ENCODE peak calls at places on chromosome 16, in seven cellular contexts. One of them, this sample, is unnamed.
A peak's percentile ranks its signal among the peaks of the same experiment; 100 is the strongest.

GRCh38 chr16:69186642-69187386 is at the start of gene SNTB2:
- DNase-seq in HAP-1: peak; percentile 85
- DNase-seq in AG10803: peak; percentile 82
- DNase-seq in fibroblast of pulmonary artery: peak; percentile 84
- DNase-seq in hepatocyte: peak; percentile 97
- DNase-seq in breast epithelium: peak; percentile 92
- DNase-seq in kidney: peak; percentile 97
- DNase-seq in this sample: peak; percentile 95

GRCh38 chr16:59696495-59696894 is 962.4 kb upstream of the GOT2 start:
- DNase-seq in kidney: no peak
- DNase-seq in breast epithelium: no peak
- DNase-seq in hepatocyte: no peak
- DNase-seq in fibroblast of pulmonary artery: no peak
- DNase-seq in AG10803: no peak
- DNase-seq in HAP-1: no peak
- DNase-seq in this sample: no peak

GRCh38 chr16:12340151-12340733 is 363.7 kb downstream of the SNX29 start:
- DNase-seq in hepatocyte: peak; percentile 69
- DNase-seq in kidney: no peak
- DNase-seq in AG10803: peak; percentile 82
- DNase-seq in breast epithelium: no peak
- DNase-seq in fibroblast of pulmonary artery: peak; percentile 37
- DNase-seq in HAP-1: no peak
- DNase-seq in this sample: peak; percentile 72

GRCh38 chr16:50571786-50572185 is 23.6 kb downstream of the NKD1 start:
- DNase-seq in HAP-1: no peak
- DNase-seq in fibroblast of pulmonary artery: no peak
- DNase-seq in breast epithelium: no peak
- DNase-seq in kidney: no peak
- DNase-seq in hepatocyte: no peak
- DNase-seq in AG10803: no peak
- DNase-seq in this sample: no peak

GRCh38 chr16:22183901-22184614 is 21.8 kb downstream of the SDR42E2 start:
- DNase-seq in AG10803: no peak
- DNase-seq in hepatocyte: no peak
- DNase-seq in kidney: no peak
- DNase-seq in breast epithelium: no peak
- DNase-seq in fibroblast of pulmonary artery: no peak
- DNase-seq in HAP-1: no peak
- DNase-seq in this sample: peak; percentile 77

GRCh38 chr16:72198021-72198420 is 26.1 kb upstream of the PMFBP1 start:
- DNase-seq in fibroblast of pulmonary artery: peak; percentile 93
- DNase-seq in hepatocyte: peak; percentile 85
- DNase-seq in AG10803: peak; percentile 80
- DNase-seq in kidney: no peak
- DNase-seq in HAP-1: no peak
- DNase-seq in breast epithelium: no peak
- DNase-seq in this sample: no peak

GRCh38 chr16:80518436-80518835 is 22.4 kb upstream of the DYNLRB2 start:
- DNase-seq in breast epithelium: no peak
- DNase-seq in fibroblast of pulmonary artery: no peak
- DNase-seq in kidney: no peak
- DNase-seq in AG10803: no peak
- DNase-seq in hepatocyte: no peak
- DNase-seq in HAP-1: no peak
- DNase-seq in this sample: no peak

GRCh38 chr16:87501117-87501516 is 8.3 kb upstream of the ZCCHC14 start:
- DNase-seq in hepatocyte: no peak
- DNase-seq in fibroblast of pulmonary artery: no peak
- DNase-seq in kidney: no peak
- DNase-seq in HAP-1: no peak
- DNase-seq in AG10803: no peak
- DNase-seq in breast epithelium: no peak
- DNase-seq in this sample: no peak

GRCh38 chr16:47927330-47927729 is 228.5 kb downstream of the ABCC12 start:
- DNase-seq in fibroblast of pulmonary artery: peak; percentile 1
- DNase-seq in breast epithelium: no peak
- DNase-seq in HAP-1: no peak
- DNase-seq in hepatocyte: no peak
- DNase-seq in kidney: no peak
- DNase-seq in AG10803: peak; percentile 18
- DNase-seq in this sample: no peak

GRCh38 chr16:53518550-53519416 is 15.8 kb upstream of the AKTIP start:
- DNase-seq in AG10803: peak; percentile 43
- DNase-seq in kidney: no peak
- DNase-seq in HAP-1: no peak
- DNase-seq in breast epithelium: no peak
- DNase-seq in hepatocyte: no peak
- DNase-seq in fibroblast of pulmonary artery: peak; percentile 95
- DNase-seq in this sample: no peak
- H3K4me3 ChIP-seq in AG10803: no peak overlapping the region
- H3K4me3 ChIP-seq in kidney: no peak overlapping the region
- H3K4me3 ChIP-seq in HAP-1: no peak overlapping the region
- H3K4me3 ChIP-seq in breast epithelium: peak overlapping the region; percentile 33
- H3K4me3 ChIP-seq in hepatocyte: no peak overlapping the region
- H3K4me3 ChIP-seq in fibroblast of pulmonary artery: no peak overlapping the region
- H3K4me3 ChIP-seq in this sample: no peak overlapping the region

GRCh38 chr16:88691129-88691813 is 5.0 kb upstream of the SNAI3 start:
- DNase-seq in AG10803: no peak
- DNase-seq in kidney: no peak
- DNase-seq in breast epithelium: no peak
- DNase-seq in fibroblast of pulmonary artery: no peak
- DNase-seq in HAP-1: no peak
- DNase-seq in hepatocyte: no peak
- DNase-seq in this sample: no peak

GRCh38 chr16:88690341-88691128 is 4.2 kb upstream of the SNAI3 start:
- DNase-seq in breast epithelium: no peak
- DNase-seq in AG10803: no peak
- DNase-seq in fibroblast of pulmonary artery: no peak
- DNase-seq in kidney: peak; percentile 64
- DNase-seq in HAP-1: no peak
- DNase-seq in hepatocyte: no peak
- DNase-seq in this sample: no peak

GRCh38 chr16:88692861-88693260 is 6.6 kb upstream of the SNAI3 start:
- DNase-seq in kidney: no peak
- DNase-seq in breast epithelium: no peak
- DNase-seq in hepatocyte: no peak
- DNase-seq in HAP-1: no peak
- DNase-seq in fibroblast of pulmonary artery: no peak
- DNase-seq in AG10803: no peak
- DNase-seq in this sample: no peak

GRCh38 chr16:88693420-88694177 is 7.3 kb upstream of the SNAI3 start:
- DNase-seq in kidney: no peak
- DNase-seq in fibroblast of pulmonary artery: no peak
- DNase-seq in breast epithelium: no peak
- DNase-seq in hepatocyte: no peak
- DNase-seq in HAP-1: no peak
- DNase-seq in AG10803: no peak
- DNase-seq in this sample: no peak

DNA sequence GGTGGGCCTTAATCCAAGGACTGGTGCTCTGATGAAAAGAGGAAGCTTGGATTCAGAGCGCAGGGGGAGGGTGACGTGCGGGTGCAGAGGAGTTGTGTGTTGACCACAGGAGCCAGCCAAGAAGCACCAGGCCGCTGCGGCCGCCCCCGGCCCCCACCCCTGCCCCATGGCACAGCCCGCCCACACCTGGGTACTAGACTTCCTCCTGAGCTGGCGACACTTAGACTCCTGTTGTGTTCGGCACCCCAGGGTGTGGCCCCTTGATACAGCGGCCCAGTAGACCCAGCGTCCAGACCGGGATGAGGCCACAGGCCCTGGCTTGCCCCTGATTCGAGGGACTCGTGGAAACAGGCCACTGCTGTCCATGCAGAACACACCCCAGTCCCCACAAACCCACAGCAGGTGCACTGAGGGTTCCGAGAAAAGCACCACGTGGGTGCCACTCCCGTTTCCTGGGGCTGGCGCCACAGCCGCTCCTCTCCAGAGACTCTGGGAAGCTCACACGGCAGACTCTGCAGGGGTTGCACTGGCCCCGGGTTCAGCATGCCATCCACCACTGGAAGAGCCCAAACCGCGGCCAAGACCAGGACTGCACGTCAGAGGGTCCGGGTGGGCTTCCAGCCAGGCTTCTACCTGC is 5.7 kb upstream of the SNAI3 start:
- DNase-seq in fibroblast of pulmonary artery: no peak
- DNase-seq in AG10803: no peak
- DNase-seq in breast epithelium: no peak
- DNase-seq in HAP-1: no peak
- DNase-seq in hepatocyte: no peak
- DNase-seq in kidney: no peak
- DNase-seq in this sample: no peak
- H3K4me3 ChIP-seq in fibroblast of pulmonary artery: no peak overlapping the region
- H3K4me3 ChIP-seq in AG10803: no peak overlapping the region
- H3K4me3 ChIP-seq in breast epithelium: no peak overlapping the region
- H3K4me3 ChIP-seq in HAP-1: no peak overlapping the region
- H3K4me3 ChIP-seq in hepatocyte: no peak overlapping the region
- H3K4me3 ChIP-seq in kidney: no peak overlapping the region
- H3K4me3 ChIP-seq in this sample: no peak overlapping the region

GRCh38 chr16:17802566-17802965 is 331.8 kb upstream of the XYLT1 start:
- DNase-seq in hepatocyte: no peak
- DNase-seq in AG10803: peak; percentile 51
- DNase-seq in kidney: no peak
- DNase-seq in HAP-1: no peak
- DNase-seq in breast epithelium: no peak
- DNase-seq in fibroblast of pulmonary artery: no peak
- DNase-seq in this sample: no peak

GRCh38 chr16:17803625-17804410 is 333.1 kb upstream of the XYLT1 start:
- DNase-seq in HAP-1: no peak
- DNase-seq in hepatocyte: peak; percentile 13
- DNase-seq in breast epithelium: no peak
- DNase-seq in kidney: no peak
- DNase-seq in AG10803: peak; percentile 89
- DNase-seq in fibroblast of pulmonary artery: peak; percentile 27
- DNase-seq in this sample: no peak

GRCh38 chr16:17798721-17799120 is 328.0 kb upstream of the XYLT1 start:
- DNase-seq in HAP-1: no peak
- DNase-seq in breast epithelium: no peak
- DNase-seq in hepatocyte: no peak
- DNase-seq in kidney: no peak
- DNase-seq in fibroblast of pulmonary artery: no peak
- DNase-seq in AG10803: no peak
- DNase-seq in this sample: no peak

DNA sequence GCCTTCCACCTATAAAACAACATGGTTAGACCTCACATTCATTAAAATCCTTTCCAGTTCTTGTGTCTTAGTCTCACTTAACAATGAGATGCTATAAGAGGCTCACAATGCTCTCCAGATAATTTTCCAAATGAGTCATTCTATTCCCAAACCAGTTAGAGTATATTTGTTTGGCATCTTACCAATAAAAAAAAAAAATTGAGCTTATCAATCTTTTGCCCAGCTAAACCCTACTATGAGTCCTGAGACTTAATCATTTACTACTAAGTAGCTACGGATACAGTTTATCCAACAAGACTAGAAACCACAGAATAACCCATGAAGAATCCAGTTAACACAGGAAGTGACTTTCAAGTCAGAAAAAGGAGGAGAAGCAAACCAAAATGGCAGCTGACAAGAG is 330.3 kb upstream of the XYLT1 start:
- DNase-seq in HAP-1: no peak
- DNase-seq in breast epithelium: no peak
- DNase-seq in AG10803: no peak
- DNase-seq in kidney: no peak
- DNase-seq in hepatocyte: no peak
- DNase-seq in fibroblast of pulmonary artery: no peak
- DNase-seq in this sample: no peak
- H3K4me3 ChIP-seq in HAP-1: no peak overlapping the region
- H3K4me3 ChIP-seq in breast epithelium: no peak overlapping the region
- H3K4me3 ChIP-seq in AG10803: no peak overlapping the region
- H3K4me3 ChIP-seq in kidney: no peak overlapping the region
- H3K4me3 ChIP-seq in hepatocyte: no peak overlapping the region
- H3K4me3 ChIP-seq in fibroblast of pulmonary artery: no peak overlapping the region
- H3K4me3 ChIP-seq in this sample: no peak overlapping the region

DNA sequence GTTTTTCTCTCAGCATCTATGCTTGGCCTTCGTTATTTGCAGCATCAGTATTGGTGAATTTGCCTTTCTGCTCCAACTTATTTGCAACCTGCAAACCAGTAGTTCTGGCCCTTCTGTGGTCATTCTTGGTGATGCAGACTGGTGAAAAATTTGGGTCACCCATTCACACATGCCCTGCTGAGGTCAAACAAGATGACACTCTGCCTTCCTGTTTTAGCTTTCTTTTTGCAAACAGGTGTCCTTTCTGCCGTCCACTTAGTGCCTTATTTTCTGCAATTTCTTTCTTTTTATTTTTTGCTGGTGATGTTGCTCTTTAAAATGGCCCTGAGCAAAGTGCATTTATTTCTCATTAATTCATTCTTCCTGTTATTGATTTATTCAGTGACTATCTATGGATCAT is 31.3 kb downstream of the PLCG2 start:
- DNase-seq in AG10803: no peak
- DNase-seq in HAP-1: no peak
- DNase-seq in kidney: no peak
- DNase-seq in fibroblast of pulmonary artery: no peak
- DNase-seq in breast epithelium: no peak
- DNase-seq in hepatocyte: no peak
- DNase-seq in this sample: no peak
- H3K4me3 ChIP-seq in AG10803: no peak overlapping the region
- H3K4me3 ChIP-seq in HAP-1: no peak overlapping the region
- H3K4me3 ChIP-seq in kidney: no peak overlapping the region
- H3K4me3 ChIP-seq in fibroblast of pulmonary artery: no peak overlapping the region
- H3K4me3 ChIP-seq in breast epithelium: no peak overlapping the region
- H3K4me3 ChIP-seq in hepatocyte: no peak overlapping the region
- H3K4me3 ChIP-seq in this sample: no peak overlapping the region

DNA sequence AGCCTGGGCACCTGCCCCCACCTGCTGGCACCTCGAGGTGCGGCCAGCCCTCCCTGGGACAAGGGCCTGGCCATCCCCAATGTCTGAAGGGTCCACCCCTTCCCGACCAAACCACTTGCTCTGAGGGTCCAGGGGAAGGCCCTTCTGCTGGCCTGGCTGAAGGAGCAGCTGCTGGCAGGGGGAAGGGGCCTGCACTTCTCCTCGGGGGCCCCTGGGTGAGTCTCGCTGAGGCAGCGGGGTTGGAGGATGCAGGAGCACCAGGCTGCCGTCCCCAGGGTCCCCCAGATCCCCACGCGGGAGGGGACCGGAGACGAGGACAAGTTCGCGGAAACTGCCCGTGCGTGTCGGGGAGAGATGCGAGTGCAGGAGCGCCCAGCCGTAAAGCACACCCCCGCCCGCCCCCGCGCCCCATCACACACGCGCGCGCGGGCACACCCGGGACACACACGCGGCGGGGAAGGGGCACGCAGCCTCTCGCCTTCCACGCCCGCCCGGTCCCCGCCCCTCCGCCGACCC is 725 bp upstream of the CACNA1H start:
- DNase-seq in breast epithelium: no peak
- DNase-seq in AG10803: no peak
- DNase-seq in kidney: no peak
- DNase-seq in HAP-1: peak; percentile 3
- DNase-seq in hepatocyte: peak; percentile 45
- DNase-seq in fibroblast of pulmonary artery: no peak
- DNase-seq in this sample: peak; percentile 69
- H3K4me3 ChIP-seq in breast epithelium: peak overlapping the region; percentile 67
- H3K4me3 ChIP-seq in AG10803: no peak overlapping the region
- H3K4me3 ChIP-seq in kidney: no peak overlapping the region
- H3K4me3 ChIP-seq in HAP-1: peak overlapping the region; percentile 24
- H3K4me3 ChIP-seq in hepatocyte: peak overlapping the region; percentile 77
- H3K4me3 ChIP-seq in fibroblast of pulmonary artery: no peak overlapping the region
- H3K4me3 ChIP-seq in this sample: peak overlapping the region; percentile 40